ENCODE peak calls at places on chromosomes 3 and 15, in five cellular contexts. X is NCI-H1092, Y is glomerular endothelial cell, M is transverse colon, P is HT-29. R is an unnamed sample.
A peak's percentile ranks its signal among the peaks of the same experiment; 100 is the strongest.

GRCh38 chr3:5022966-5023776 is 43.9 kb downstream of the BHLHE40 start:
- DNase-seq in X (no peak), Y (peak; percentile 93), M (no peak), P (no peak), R (no peak)

GRCh38 chr15:43511012-43511885 is 6.2 kb upstream of the MAP1A start:
- DNase-seq in X (peak; percentile 9), Y (no peak), M (no peak), P (peak; percentile 61), R (no peak)

GRCh38 chr3:197493049-197493448 is 62.7 kb downstream of the BDH1 start:
- DNase-seq in X (no peak), Y (no peak), M (no peak), P (no peak), R (no peak)

GRCh38 chr15:31513178-31513577 is 186.5 kb downstream of the KLF13 start:
- DNase-seq in X (no peak), Y (no peak), M (no peak), P (no peak), R (no peak)

GRCh38 chr3:88678747-88679146 is 428.7 kb upstream of the EPHA3 start:
- DNase-seq in X (no peak), Y (no peak), M (no peak), P (no peak), R (no peak)

GRCh38 chr15:91067026-91067425 is 33.0 kb upstream of the SV2B start:
- DNase-seq in X (no peak), Y (no peak), M (no peak), P (no peak), R (no peak)

GRCh38 chr15:32636908-32637567 is 4.5 kb upstream of the SCG5 start:
- DNase-seq in X (no peak), Y (no peak), M (no peak), P (no peak), R (no peak)

GRCh38 chr3:39196034-39196433 is 3.6 kb upstream of the XIRP1 start:
- DNase-seq in X (no peak), Y (no peak), M (no peak), P (no peak), R (no peak)